ENCODE peak calls at places on chromosomes 7 and 10, in nine cellular contexts. A is NB4; J is BE2C; N is neural progenitor cell; V is transverse colon; C is omental fat pad; P is CD8-positive, alpha-beta T cell; L is cardiac fibroblast; W is mammary epithelial cell. M is an unnamed sample.
A peak's percentile ranks its signal among the peaks of the same experiment; 100 is the strongest.

GRCh38 chr10:130802301-130802700 is 509.2 kb downstream of the TCERG1L start:
- DNase-seq in A (no peak), J (no peak), N (no peak), V (no peak), C (no peak), P (no peak), L (no peak), W (no peak), M (no peak)

GRCh38 chr7:116776610-116777289 is 85.6 kb upstream of the CAPZA2 start:
- DNase-seq in A (no peak), J (no peak), N (no peak), V (no peak), C (no peak), P (no peak), L (peak; percentile 91), W (peak; percentile 96), M (no peak)

GRCh38 chr7:36967387-36967786 is 243.1 kb upstream of the AOAH start:
- DNase-seq in A (peak; percentile 77), J (peak; percentile 64), N (peak; percentile 87), V (peak; percentile 24), C (no peak), P (no peak), L (peak; percentile 75), W (peak; percentile 52), M (peak; percentile 36)

GRCh38 chr7:134290286-134290685 is 26.4 kb downstream of the SLC35B4 start:
- DNase-seq in A (no peak), J (no peak), N (no peak), V (no peak), C (no peak), P (no peak), L (peak; percentile 58), W (peak; percentile 52), M (no peak)

GRCh38 chr7:47284691-47285246 is 297.1 kb downstream of the TNS3 start:
- DNase-seq in A (no peak), J (no peak), N (no peak), V (no peak), C (no peak), P (no peak), L (no peak), W (no peak), M (no peak)

GRCh38 chr7:29327455-29327854 is 132.9 kb downstream of the CHN2 start:
- DNase-seq in A (no peak), J (no peak), N (no peak), V (no peak), C (no peak), P (no peak), L (no peak), W (no peak), M (no peak)

GRCh38 chr10:61643316-61643751 is 19.4 kb upstream of the CABCOCO1 start:
- DNase-seq in A (no peak), J (no peak), N (peak; percentile 7), V (no peak), C (no peak), P (no peak), L (peak; percentile 92), W (peak; percentile 27), M (no peak)

GRCh38 chr7:89200758-89201157 is 405.2 kb upstream of the TEX47 start:
- DNase-seq in A (no peak), J (no peak), N (no peak), V (no peak), C (no peak), P (no peak), L (no peak), W (no peak), M (no peak)

GRCh38 chr10:70784476-70784875 is 701 bp downstream of the TBATA start:
- DNase-seq in A (no peak), J (no peak), N (no peak), V (no peak), C (no peak), P (no peak), L (peak; percentile 21), W (peak; percentile 12), M (no peak)

GRCh38 chr10:6033954-6034353 is 28.2 kb downstream of the IL2RA start:
- DNase-seq in A (peak; percentile 25), J (no peak), N (no peak), V (no peak), C (no peak), P (no peak), L (peak; percentile 46), W (no peak), M (no peak)

DNA sequence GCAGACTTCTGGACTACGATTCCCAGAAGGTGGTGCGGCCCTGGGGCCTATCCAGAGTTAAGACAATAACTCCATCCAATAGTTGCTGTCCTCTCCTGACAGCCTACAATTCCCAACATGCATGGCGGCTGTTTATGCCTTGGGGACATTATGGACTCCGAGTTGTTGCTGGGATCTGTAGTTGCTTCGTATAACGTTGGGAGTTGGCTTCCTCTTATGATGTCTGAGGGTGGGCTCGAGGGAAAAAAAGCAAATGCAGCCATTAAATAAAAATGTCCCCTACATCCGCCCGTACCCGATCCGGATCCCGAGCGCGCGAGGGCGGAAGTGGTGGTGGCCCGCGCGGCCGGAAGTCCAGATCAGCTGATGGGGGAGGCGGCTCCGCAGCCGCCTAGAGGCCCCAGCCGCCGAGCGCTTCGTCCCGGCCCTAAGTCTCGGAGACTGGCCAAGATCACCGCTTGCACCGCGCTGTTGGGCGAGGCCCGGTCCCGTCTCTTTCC is at the start of gene ZSWIM8:
- DNase-seq in A (peak; percentile 97), J (peak; percentile 86), N (peak; percentile 94), V (peak; percentile 88), C (peak; percentile 64), P (peak; percentile 92), L (peak; percentile 97), W (peak; percentile 93), M (peak; percentile 91)
- TF ChIP-seq CTCF in A (no peak), J (no peak), N (no peak), V (no peak), C (no peak), P (no peak), L (no peak), W (no peak), M (no peak)

GRCh38 chr10:102645388-102645740 is 1.1 kb downstream of the TRIM8 start:
- DNase-seq in A (peak; percentile 86), J (no peak), N (no peak), V (peak; percentile 80), C (peak; percentile 54), P (peak; percentile 63), L (no peak), W (no peak), M (peak; percentile 79)
- TF ChIP-seq CTCF in A (no peak), J (no peak), N (no peak), V (no peak), C (no peak), P (no peak), L (no peak), W (no peak), M (no peak)

DNA sequence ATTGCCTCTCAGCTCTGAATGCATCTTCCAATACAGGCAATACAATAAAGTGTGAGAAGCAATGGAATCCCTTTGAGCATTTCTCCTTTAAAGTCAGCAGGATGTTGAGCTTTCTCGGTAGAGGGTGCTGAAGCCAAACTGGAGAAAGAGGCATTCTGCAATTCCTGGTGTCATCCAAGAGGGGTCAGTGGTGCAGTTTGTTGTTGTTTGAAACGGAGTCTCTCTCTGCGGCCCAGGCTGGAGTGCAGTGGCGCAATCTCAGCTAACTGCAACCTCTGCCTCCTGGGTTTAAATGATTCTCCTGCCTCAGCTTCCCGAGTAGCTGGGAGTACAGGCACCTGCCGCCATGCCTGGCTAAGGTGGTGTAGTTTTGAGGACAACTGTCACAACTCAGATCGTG is 486.5 kb downstream of the CALN1 start:
- DNase-seq in A (peak; percentile 66), J (no peak), N (peak; percentile 62), V (no peak), C (no peak), P (no peak), L (no peak), W (no peak), M (no peak)
- TF ChIP-seq CTCF in A (peak; percentile 63), J (peak; percentile 54), N (peak; percentile 64), V (no peak), C (no peak), P (no peak), L (no peak), W (no peak), M (no peak)

GRCh38 chr7:101700424-101700823 is 71.3 kb upstream of the MYL10 start:
- DNase-seq in A (no peak), J (no peak), N (no peak), V (no peak), C (no peak), P (no peak), L (no peak), W (no peak), M (no peak)

GRCh38 chr7:101699884-101700283 is 70.8 kb upstream of the MYL10 start:
- DNase-seq in A (no peak), J (no peak), N (no peak), V (no peak), C (no peak), P (no peak), L (no peak), W (no peak), M (no peak)

GRCh38 chr7:101705327-101705726 is 76.2 kb upstream of the MYL10 start:
- DNase-seq in A (no peak), J (no peak), N (no peak), V (no peak), C (no peak), P (no peak), L (peak; percentile 31), W (peak; percentile 38), M (no peak)

GRCh38 chr7:101701153-101701794 is 72.2 kb upstream of the MYL10 start:
- DNase-seq in A (no peak), J (no peak), N (no peak), V (peak; percentile 56), C (no peak), P (no peak), L (no peak), W (no peak), M (peak; percentile 65)

GRCh38 chr7:101702362-101702850 is 73.3 kb upstream of the MYL10 start:
- DNase-seq in A (no peak), J (no peak), N (no peak), V (peak; percentile 87), C (no peak), P (no peak), L (no peak), W (peak; percentile 23), M (peak; percentile 92)
- TF ChIP-seq CTCF in A (no peak), J (no peak), N (no peak), V (no peak), C (no peak), P (no peak), L (no peak), W (no peak), M (peak; percentile 28)

GRCh38 chr10:43255644-43256431 is 11.0 kb downstream of the RASGEF1A start:
- DNase-seq in A (peak; percentile 64), J (peak; percentile 48), N (peak; percentile 71), V (no peak), C (peak; percentile 2), P (peak; percentile 49), L (peak; percentile 24), W (no peak), M (peak; percentile 22)
- TF ChIP-seq CTCF in A (peak; percentile 81), J (peak; percentile 64), N (peak; percentile 70), V (no peak), C (no peak), P (peak; percentile 33), L (peak; percentile 56), W (peak; percentile 64), M (no peak)